ENCODE peak calls at places on chromosome 4, in four cellular contexts. One of them, this sample, is unnamed.

GRCh38 chr4:94798808-94799207 is 41.1 kb downstream of the BMPR1B start:
- DNase-seq in stomach: no peak
- DNase-seq in transverse colon: no peak
- DNase-seq in adrenal gland: no peak
- DNase-seq in this sample: no peak

GRCh38 chr4:184731056-184731455 is 2.8 kb downstream of the CENPU start:
- DNase-seq in stomach: no peak
- DNase-seq in transverse colon: no peak
- DNase-seq in adrenal gland: no peak
- DNase-seq in this sample: no peak

GRCh38 chr4:37802068-37802666 is 24.3 kb upstream of the PGM2 start:
- DNase-seq in stomach: peak; percentile 64
- DNase-seq in transverse colon: peak; percentile 68
- DNase-seq in adrenal gland: peak; percentile 85
- DNase-seq in this sample: peak; percentile 68

GRCh38 chr4:73343432-73343831 is 60.7 kb upstream of the ALB start:
- DNase-seq in stomach: no peak
- DNase-seq in transverse colon: no peak
- DNase-seq in adrenal gland: no peak
- DNase-seq in this sample: no peak

GRCh38 chr4:133865606-133866327 is 335.8 kb downstream of the PABPC4L start:
- DNase-seq in stomach: no peak
- DNase-seq in transverse colon: no peak
- DNase-seq in adrenal gland: no peak
- DNase-seq in this sample: no peak

GRCh38 chr4:21697583-21697982 is 251.0 kb downstream of the KCNIP4 start:
- DNase-seq in stomach: peak; percentile 27
- DNase-seq in transverse colon: no peak
- DNase-seq in adrenal gland: peak; percentile 68
- DNase-seq in this sample: no peak

GRCh38 chr4:73844352-73844751 is 7.9 kb downstream of the CXCL6 start:
- DNase-seq in stomach: no peak
- DNase-seq in transverse colon: no peak
- DNase-seq in adrenal gland: no peak
- DNase-seq in this sample: no peak

GRCh38 chr4:110848787-110849186 is 225.9 kb upstream of the PITX2 start:
- DNase-seq in stomach: no peak
- DNase-seq in transverse colon: no peak
- DNase-seq in adrenal gland: no peak
- DNase-seq in this sample: no peak

GRCh38 chr4:7384929-7385890 is 49.5 kb downstream of the PSAPL1 start:
- DNase-seq in stomach: no peak
- DNase-seq in transverse colon: no peak
- DNase-seq in adrenal gland: peak; percentile 24
- DNase-seq in this sample: no peak

GRCh38 chr4:57102050-57102564 is 8.1 kb downstream of the IGFBP7 start:
- DNase-seq in stomach: no peak
- DNase-seq in transverse colon: peak; percentile 47
- DNase-seq in adrenal gland: peak; percentile 91
- DNase-seq in this sample: peak; percentile 42

GRCh38 chr4:123350191-123350544 is 46.4 kb upstream of the SPRY1 start:
- DNase-seq in stomach: peak; percentile 54
- DNase-seq in transverse colon: peak; percentile 36
- DNase-seq in adrenal gland: no peak
- DNase-seq in this sample: no peak

GRCh38 chr4:7747062-7747385 is 192.6 kb downstream of the AFAP1 start:
- DNase-seq in stomach: no peak
- DNase-seq in transverse colon: peak; percentile 24
- DNase-seq in adrenal gland: peak; percentile 67
- DNase-seq in this sample: no peak

GRCh38 chr4:108149588-108150380 is 18.9 kb downstream of the LEF1 start:
- DNase-seq in stomach: no peak
- DNase-seq in transverse colon: no peak
- DNase-seq in adrenal gland: no peak
- DNase-seq in this sample: no peak

GRCh38 chr4:4987656-4988055 is 31.6 kb downstream of the CYTL1 start:
- DNase-seq in stomach: no peak
- DNase-seq in transverse colon: no peak
- DNase-seq in adrenal gland: no peak
- DNase-seq in this sample: no peak

GRCh38 chr4:98663226-98664006 is 5.0 kb upstream of the TSPAN5 start:
- DNase-seq in stomach: no peak
- DNase-seq in transverse colon: peak; percentile 21
- DNase-seq in adrenal gland: no peak
- DNase-seq in this sample: no peak

GRCh38 chr4:26839016-26839415 is 21.6 kb upstream of the STIM2 start:
- DNase-seq in stomach: no peak
- DNase-seq in transverse colon: no peak
- DNase-seq in adrenal gland: no peak
- DNase-seq in this sample: no peak

GRCh38 chr4:26048378-26048882 is 134.4 kb downstream of the SMIM20 start:
- DNase-seq in stomach: no peak
- DNase-seq in transverse colon: peak; percentile 30
- DNase-seq in adrenal gland: peak; percentile 62
- DNase-seq in this sample: peak; percentile 40

GRCh38 chr4:95263391-95263790 is 285.4 kb downstream of the UNC5C start:
- DNase-seq in stomach: no peak
- DNase-seq in transverse colon: no peak
- DNase-seq in adrenal gland: no peak
- DNase-seq in this sample: no peak

GRCh38 chr4:88097301-88097700 is 61.1 kb downstream of the ABCG2 start:
- DNase-seq in stomach: no peak
- DNase-seq in transverse colon: no peak
- DNase-seq in adrenal gland: no peak
- DNase-seq in this sample: no peak

GRCh38 chr4:1834047-1834769 is 21.7 kb downstream of the LETM1 start:
- DNase-seq in stomach: no peak
- DNase-seq in transverse colon: no peak
- DNase-seq in adrenal gland: no peak
- DNase-seq in this sample: no peak
- H3K27ac ChIP-seq in stomach: no peak overlapping the region
- H3K27ac ChIP-seq in transverse colon: no peak overlapping the region
- H3K27ac ChIP-seq in adrenal gland: no peak overlapping the region
- H3K27ac ChIP-seq in this sample: no peak overlapping the region

GRCh38 chr4:3438847-3439180 is 3.0 kb upstream of the HGFAC start:
- DNase-seq in stomach: no peak
- DNase-seq in transverse colon: no peak
- DNase-seq in adrenal gland: no peak
- DNase-seq in this sample: no peak

GRCh38 chr4:3436798-3437581 is 4.8 kb upstream of the HGFAC start:
- DNase-seq in stomach: peak; percentile 75
- DNase-seq in transverse colon: peak; percentile 66
- DNase-seq in adrenal gland: peak; percentile 79
- DNase-seq in this sample: peak; percentile 53

GRCh38 chr4:3436048-3436797 is 5.5 kb upstream of the HGFAC start:
- DNase-seq in stomach: no peak
- DNase-seq in transverse colon: no peak
- DNase-seq in adrenal gland: no peak
- DNase-seq in this sample: no peak

GRCh38 chr4:3437998-3438846 is 3.5 kb upstream of the HGFAC start:
- DNase-seq in stomach: no peak
- DNase-seq in transverse colon: no peak
- DNase-seq in adrenal gland: no peak
- DNase-seq in this sample: no peak

GRCh38 chr4:3437582-3437936 is 4.2 kb upstream of the HGFAC start:
- DNase-seq in stomach: no peak
- DNase-seq in transverse colon: no peak
- DNase-seq in adrenal gland: no peak
- DNase-seq in this sample: no peak
- H3K4me1 ChIP-seq in stomach: peaks cover 13% of the 10 kb centered on the region
- H3K4me1 ChIP-seq in transverse colon: no peaks in the 10 kb centered on the region
- H3K4me1 ChIP-seq in adrenal gland: peaks cover 10% of the 10 kb centered on the region
- H3K4me1 ChIP-seq in this sample: peaks cover 3% of the 10 kb centered on the region

DNA sequence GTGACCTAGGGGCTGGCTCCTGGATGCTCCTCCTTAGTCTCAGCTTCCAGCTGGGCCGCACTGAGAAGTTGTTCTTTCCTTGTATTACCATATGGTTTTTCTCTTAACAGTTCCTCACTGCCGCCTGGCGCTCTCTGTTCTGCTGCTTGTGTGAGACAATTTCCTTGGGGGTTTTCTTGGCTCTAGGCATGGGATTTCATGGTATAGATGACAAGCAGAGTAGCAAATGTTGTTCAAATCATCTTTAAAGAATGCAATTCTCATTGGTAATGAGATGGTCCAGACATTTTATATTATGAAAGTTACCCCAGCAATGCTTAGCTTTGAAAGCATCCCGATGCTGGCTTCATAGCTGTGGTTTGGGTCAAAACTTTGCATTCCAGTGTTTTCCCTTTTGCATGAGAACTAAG is 37.6 kb downstream of the SEPTIN11 start:
- DNase-seq in stomach: peak; percentile 27
- DNase-seq in transverse colon: no peak
- DNase-seq in adrenal gland: no peak
- DNase-seq in this sample: no peak
- H3K27ac ChIP-seq in stomach: peak overlapping the region; percentile 52
- H3K27ac ChIP-seq in transverse colon: peak overlapping the region; percentile 70
- H3K27ac ChIP-seq in adrenal gland: no peak overlapping the region
- H3K27ac ChIP-seq in this sample: peak overlapping the region; percentile 23

DNA sequence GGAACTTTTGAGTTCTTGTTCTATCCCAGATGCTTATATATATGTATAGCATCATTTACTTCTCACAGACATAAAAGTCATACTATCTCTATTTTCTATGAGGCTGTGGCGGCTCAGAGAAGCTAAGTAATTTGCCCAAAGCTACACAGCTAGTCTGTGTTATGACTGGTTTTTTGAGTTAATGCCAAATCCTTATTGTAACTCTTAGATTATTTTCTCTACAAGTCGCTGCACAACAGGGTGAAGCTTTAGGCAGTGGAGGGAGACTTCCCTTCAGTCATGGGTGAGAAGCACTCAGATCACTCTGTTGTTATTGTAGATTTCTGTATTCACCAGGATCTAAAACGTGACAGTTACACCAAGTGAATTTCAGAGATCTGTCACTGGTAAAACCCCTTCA is 48.1 kb downstream of the WWC2 start:
- DNase-seq in stomach: no peak
- DNase-seq in transverse colon: no peak
- DNase-seq in adrenal gland: no peak
- DNase-seq in this sample: no peak
- H3K4me1 ChIP-seq in stomach: peaks cover 33% of the 10 kb centered on the region
- H3K4me1 ChIP-seq in transverse colon: peaks cover 11% of the 10 kb centered on the region
- H3K4me1 ChIP-seq in adrenal gland: peaks cover 12% of the 10 kb centered on the region
- H3K4me1 ChIP-seq in this sample: no peaks in the 10 kb centered on the region